ENCODE peak calls at places on chromosomes 1 and 21, in nine cellular contexts. Q is kidney, F is prostate gland, L is esophagus squamous epithelium, U is heart right ventricle, M is testis, N is tibial nerve, E is thyroid gland, J is lung. B is an unnamed sample.

GRCh38 chr1:150674881-150675280 is 22.1 kb downstream of the GOLPH3L start:
- DNase-seq in Q (no peak), F (no peak), L (no peak), U (no peak), M (no peak), N (no peak), E (no peak), J (no peak), B (no peak)

GRCh38 chr1:25519624-25520023 is 23.8 kb upstream of the LDLRAP1 start:
- DNase-seq in Q (no peak), F (no peak), L (no peak), U (no peak), M (no peak), N (no peak), E (no peak), J (no peak), B (no peak)

GRCh38 chr1:168454211-168454815 is 89.5 kb downstream of the XCL2 start:
- DNase-seq in Q (no peak), F (no peak), L (no peak), U (no peak), M (no peak), N (no peak), E (no peak), J (no peak), B (no peak)

GRCh38 chr1:202439308-202439707 is 90.8 kb downstream of the PPP1R12B start:
- DNase-seq in Q (peak), F (no peak), L (no peak), U (no peak), M (no peak), N (no peak), E (no peak), J (no peak), B (no peak)

GRCh38 chr21:45079351-45079750 is 5.0 kb downstream of the ADARB1 start:
- DNase-seq in Q (no peak), F (no peak), L (no peak), U (no peak), M (no peak), N (no peak), E (no peak), J (no peak), B (no peak)

GRCh38 chr1:93597697-93598096 is 83.9 kb downstream of the BCAR3 start:
- DNase-seq in Q (peak), F (peak), L (no peak), U (peak), M (no peak), N (no peak), E (no peak), J (no peak), B (no peak)

GRCh38 chr21:44331650-44332306 is 7.4 kb downstream of the CFAP410 start:
- DNase-seq in Q (no peak), F (no peak), L (no peak), U (peak), M (no peak), N (no peak), E (no peak), J (no peak), B (no peak)

GRCh38 chr21:37658994-37659458 is 257.2 kb downstream of the KCNJ6 start:
- DNase-seq in Q (peak), F (peak), L (no peak), U (no peak), M (peak), N (peak), E (no peak), J (no peak), B (peak)

GRCh38 chr1:154757149-154757548 is 112.9 kb downstream of the KCNN3 start:
- DNase-seq in Q (no peak), F (no peak), L (no peak), U (no peak), M (peak), N (no peak), E (peak), J (no peak), B (no peak)

GRCh38 chr1:168958562-168959289 is 147.8 kb upstream of the ATP1B1 start:
- DNase-seq in Q (no peak), F (no peak), L (no peak), U (no peak), M (peak), N (no peak), E (no peak), J (no peak), B (no peak)

GRCh38 chr1:109112056-109112651 is 1.8 kb upstream of the ELAPOR1 start:
- DNase-seq in Q (no peak), F (no peak), L (no peak), U (no peak), M (no peak), N (no peak), E (no peak), J (no peak), B (no peak)

GRCh38 chr1:75672528-75673393 is 51.7 kb upstream of the ACADM start:
- DNase-seq in Q (no peak), F (no peak), L (no peak), U (no peak), M (no peak), N (no peak), E (peak), J (peak), B (no peak)

GRCh38 chr1:40315239-40315794 is 1.8 kb downstream of the COL9A2 start:
- DNase-seq in Q (peak), F (peak), L (peak), U (peak), M (peak), N (peak), E (peak), J (peak), B (peak)

GRCh38 chr1:229070168-229070567 is 200.7 kb upstream of the RAB4A start:
- DNase-seq in Q (peak), F (peak), L (peak), U (peak), M (peak), N (peak), E (peak), J (peak), B (peak)

GRCh38 chr1:88891318-88892145 is at the start of gene GTF2B:
- DNase-seq in Q (peak), F (peak), L (peak), U (peak), M (peak), N (peak), E (peak), J (peak), B (peak)

GRCh38 chr1:88885933-88886332 is 5.4 kb downstream of the GTF2B start:
- DNase-seq in Q (no peak), F (no peak), L (no peak), U (no peak), M (no peak), N (no peak), E (no peak), J (no peak), B (no peak)

GRCh38 chr1:88890790-88891317 is 513 bp downstream of the GTF2B start:
- DNase-seq in Q (no peak), F (peak), L (no peak), U (no peak), M (peak), N (no peak), E (peak), J (no peak), B (peak)

GRCh38 chr1:88892146-88892877 is 945 bp upstream of the GTF2B start:
- DNase-seq in Q (no peak), F (no peak), L (no peak), U (no peak), M (peak), N (no peak), E (no peak), J (no peak), B (peak)

DNA sequence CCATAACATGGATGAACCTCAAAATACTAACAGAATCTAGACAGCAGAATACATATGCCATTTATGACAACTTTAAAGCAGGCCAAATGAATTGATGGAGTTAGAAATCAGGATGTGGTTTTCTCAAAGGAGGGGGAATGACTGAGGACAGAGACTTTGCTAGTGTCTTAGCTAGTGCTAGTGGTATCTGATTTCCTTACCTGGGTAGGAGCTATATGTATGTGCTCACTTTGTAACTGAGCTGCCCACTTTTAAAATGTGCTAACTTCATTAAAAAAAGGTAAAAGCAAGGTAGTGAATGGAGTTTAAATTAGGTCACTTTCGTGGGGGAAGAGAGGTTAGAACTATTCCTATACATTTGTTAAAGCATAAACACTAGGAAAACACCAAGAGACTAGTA is 2.6 kb downstream of the GTF2B start:
- DNase-seq in Q (no peak), F (no peak), L (no peak), U (no peak), M (no peak), N (no peak), E (no peak), J (no peak), B (no peak)
- H3K4me3 ChIP-seq in Q (no peak), F (no peak), L (no peak), U (no peak), M (no peak), N (no peak), E (no peak), J (no peak), B (no peak)

GRCh38 chr21:41368361-41369104 is 6.7 kb downstream of the MX2 start:
- DNase-seq in Q (no peak), F (no peak), L (no peak), U (no peak), M (no peak), N (no peak), E (no peak), J (no peak), B (no peak)
- H3K27ac ChIP-seq in Q (no peak), F (peak), L (peak), U (peak), M (no peak), N (peak), E (peak), J (no peak), B (no peak)

DNA sequence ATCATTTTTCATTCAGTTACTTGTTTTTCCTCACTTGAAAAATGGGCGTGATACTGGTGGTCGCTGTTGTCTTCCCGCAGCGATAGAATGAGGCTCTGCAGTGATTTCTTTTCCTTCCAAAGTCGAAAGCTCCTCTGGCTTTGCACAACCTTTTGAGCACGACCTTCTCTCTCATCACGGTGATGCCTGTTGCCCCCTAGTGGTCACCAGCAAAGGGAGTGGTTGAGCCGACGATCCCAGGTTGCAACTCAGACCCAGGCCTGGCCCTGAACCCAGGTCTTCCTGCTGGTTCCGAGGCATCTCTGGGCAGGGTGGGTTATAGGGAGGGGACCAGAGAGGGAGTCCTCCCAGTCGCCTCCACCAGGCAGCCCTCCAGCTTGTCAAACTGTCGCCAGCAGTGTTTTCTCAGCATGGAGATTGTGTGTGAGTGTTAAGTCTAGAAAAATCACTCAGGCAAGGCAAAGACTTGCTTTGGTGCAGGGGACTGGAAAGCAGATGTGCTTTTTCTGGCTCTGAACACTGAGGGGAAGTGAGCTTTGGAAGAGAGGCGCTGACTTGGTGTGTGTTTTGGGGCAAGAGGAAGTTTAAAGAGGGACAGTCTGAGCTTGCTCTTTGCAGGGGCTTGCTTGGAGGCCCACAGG is 285.3 kb downstream of the CAMTA1 start:
- DNase-seq in Q (no peak), F (peak), L (no peak), U (peak), M (peak), N (peak), E (peak), J (peak), B (peak)
- H3K4me3 ChIP-seq in Q (peak), F (no peak), L (peak), U (peak), M (peak), N (peak), E (no peak), J (no peak), B (no peak)

DNA sequence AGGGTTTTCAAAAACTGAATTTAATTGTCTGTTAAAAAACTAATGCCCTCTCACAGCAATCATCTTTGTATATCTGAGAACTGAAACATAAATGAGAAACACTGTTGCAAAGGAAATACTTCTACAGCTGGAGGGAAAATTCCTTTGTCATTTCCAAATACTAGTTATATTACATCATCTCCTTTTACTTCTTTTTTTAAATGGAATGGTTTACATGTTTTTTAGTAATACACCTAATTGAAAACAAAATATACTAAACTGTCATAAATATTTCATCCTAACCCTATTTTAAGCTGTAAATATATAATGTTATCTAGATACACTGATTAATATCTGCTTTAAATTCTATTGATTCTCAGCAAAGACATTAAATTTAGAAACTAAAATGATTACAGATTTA is 19.1 kb downstream of the CDC42BPA start:
- DNase-seq in Q (no peak), F (no peak), L (no peak), U (no peak), M (no peak), N (no peak), E (no peak), J (no peak), B (no peak)
- H3K27ac ChIP-seq in Q (no peak), F (no peak), L (peak), U (peak), M (peak), N (peak), E (no peak), J (no peak), B (no peak)

GRCh38 chr1:98049370-98050115 is 128.7 kb upstream of the DPYD start:
- DNase-seq in Q (peak), F (no peak), L (no peak), U (no peak), M (no peak), N (no peak), E (no peak), J (no peak), B (no peak)
- H3K4me3 ChIP-seq in Q (no peak), F (no peak), L (no peak), U (no peak), M (no peak), N (no peak), E (no peak), J (no peak), B (no peak)